ENCODE peak calls at places on chromosome 9, in eight cellular contexts. S is transverse colon, N is GM12891, L is stomach, Q is endothelial cell of umbilical vein, J is HepG2, Y is vagina, U is uterus. X is an unnamed sample.

GRCh38 chr9:78132688-78133033 is 101.0 kb upstream of the GNAQ start:
- DNase-seq in N (no peak), Q (peak), U (no peak), Y (no peak), L (no peak), S (no peak), J (no peak), X (peak)

GRCh38 chr9:105712297-105712696 is 18.0 kb downstream of the TMEM38B start:
- DNase-seq in Q (no peak), U (no peak), Y (no peak), J (no peak), L (no peak), N (no peak), S (no peak), X (no peak)

GRCh38 chr9:86242012-86242411 is 17.4 kb downstream of the C9orf153 start:
- DNase-seq in N (no peak), S (peak), Q (peak), Y (no peak), J (no peak), L (no peak), U (no peak), X (no peak)

GRCh38 chr9:109064963-109065701 is 51.8 kb upstream of the CTNNAL1 start:
- DNase-seq in U (no peak), Y (no peak), S (no peak), N (no peak), J (no peak), Q (no peak), L (no peak), X (no peak)

GRCh38 chr9:17802249-17802857 is 223.5 kb downstream of the SH3GL2 start:
- DNase-seq in Q (peak), N (no peak), U (no peak), S (no peak), J (no peak), L (no peak), Y (no peak), X (no peak)

GRCh38 chr9:126439402-126439765 is 112.8 kb downstream of the MVB12B start:
- DNase-seq in J (no peak), S (no peak), N (no peak), U (no peak), L (no peak), Y (no peak), Q (no peak), X (no peak)

GRCh38 chr9:4050686-4051315 is 249.1 kb downstream of the GLIS3 start:
- DNase-seq in J (no peak), Y (no peak), Q (no peak), U (no peak), L (no peak), S (no peak), N (no peak), X (no peak)

GRCh38 chr9:111176511-111176910 is 138.2 kb upstream of the LPAR1 start:
- DNase-seq in Q (no peak), Y (no peak), L (no peak), U (no peak), N (no peak), S (no peak), J (no peak), X (no peak)

GRCh38 chr9:36905101-36906066 is 128.7 kb downstream of the PAX5 start:
- DNase-seq in S (no peak), J (peak), U (no peak), L (no peak), N (no peak), Y (no peak), Q (no peak), X (no peak)

GRCh38 chr9:18331808-18332209 is 142.1 kb upstream of the ADAMTSL1 start:
- DNase-seq in N (no peak), J (no peak), Q (peak), U (no peak), L (no peak), Y (no peak), S (no peak), X (no peak)

GRCh38 chr9:113376634-113377531 is at the start of gene HDHD3:
- DNase-seq in J (peak), N (peak), L (peak), Y (no peak), Q (peak), S (peak), U (peak), X (peak)

GRCh38 chr9:1303911-1304310 is 253.8 kb downstream of the DMRT2 start:
- DNase-seq in Q (no peak), N (no peak), J (no peak), Y (no peak), U (no peak), S (no peak), L (no peak), X (no peak)

GRCh38 chr9:35226685-35227084 is 64.9 kb downstream of the UNC13B start:
- DNase-seq in U (no peak), Q (no peak), S (no peak), N (no peak), J (no peak), Y (no peak), L (no peak), X (peak)

GRCh38 chr9:138033950-138034349 is 156.4 kb downstream of the CACNA1B start:
- DNase-seq in L (no peak), N (no peak), S (no peak), Q (no peak), U (no peak), Y (peak), J (no peak), X (no peak)

GRCh38 chr9:119004618-119004990 is 364.6 kb downstream of the BRINP1 start:
- DNase-seq in L (peak), Y (no peak), Q (no peak), J (peak), S (peak), U (peak), N (no peak), X (no peak)

DNA sequence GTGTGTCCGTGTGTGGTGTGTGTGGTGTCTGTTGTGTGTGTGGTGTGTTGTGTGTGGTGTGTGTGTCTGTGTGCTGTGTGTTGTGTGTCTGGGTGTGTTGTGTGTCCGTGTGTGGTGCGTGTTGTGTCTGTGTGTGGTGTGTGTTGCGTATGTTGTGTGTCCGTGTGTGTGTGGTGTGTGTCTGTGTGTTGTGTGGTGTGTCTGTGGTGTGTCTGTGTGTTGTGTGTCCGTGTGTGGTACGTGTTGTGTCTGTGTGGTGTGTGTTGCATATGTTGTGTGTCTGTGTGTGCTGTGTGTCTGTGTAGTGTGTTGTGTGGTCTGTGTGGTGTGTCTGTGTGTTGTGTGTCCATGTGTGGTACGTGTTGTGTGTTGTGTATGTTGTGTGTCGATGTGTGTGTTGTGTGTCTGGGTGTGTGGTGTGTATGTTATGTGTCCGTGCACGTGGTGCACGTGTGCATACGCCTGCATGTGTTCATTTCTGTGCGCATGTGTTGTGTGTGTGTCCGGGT is 72.3 kb downstream of the KCNT1 start:
- DNase-seq in N (no peak), U (no peak), Y (no peak), Q (no peak), S (no peak), L (no peak), J (no peak), X (peak)
- TF ChIP-seq POLR2A in N (no peak), U (no peak), Y (no peak), Q (no peak), S (no peak), L (no peak), J (no peak), X (no peak)

DNA sequence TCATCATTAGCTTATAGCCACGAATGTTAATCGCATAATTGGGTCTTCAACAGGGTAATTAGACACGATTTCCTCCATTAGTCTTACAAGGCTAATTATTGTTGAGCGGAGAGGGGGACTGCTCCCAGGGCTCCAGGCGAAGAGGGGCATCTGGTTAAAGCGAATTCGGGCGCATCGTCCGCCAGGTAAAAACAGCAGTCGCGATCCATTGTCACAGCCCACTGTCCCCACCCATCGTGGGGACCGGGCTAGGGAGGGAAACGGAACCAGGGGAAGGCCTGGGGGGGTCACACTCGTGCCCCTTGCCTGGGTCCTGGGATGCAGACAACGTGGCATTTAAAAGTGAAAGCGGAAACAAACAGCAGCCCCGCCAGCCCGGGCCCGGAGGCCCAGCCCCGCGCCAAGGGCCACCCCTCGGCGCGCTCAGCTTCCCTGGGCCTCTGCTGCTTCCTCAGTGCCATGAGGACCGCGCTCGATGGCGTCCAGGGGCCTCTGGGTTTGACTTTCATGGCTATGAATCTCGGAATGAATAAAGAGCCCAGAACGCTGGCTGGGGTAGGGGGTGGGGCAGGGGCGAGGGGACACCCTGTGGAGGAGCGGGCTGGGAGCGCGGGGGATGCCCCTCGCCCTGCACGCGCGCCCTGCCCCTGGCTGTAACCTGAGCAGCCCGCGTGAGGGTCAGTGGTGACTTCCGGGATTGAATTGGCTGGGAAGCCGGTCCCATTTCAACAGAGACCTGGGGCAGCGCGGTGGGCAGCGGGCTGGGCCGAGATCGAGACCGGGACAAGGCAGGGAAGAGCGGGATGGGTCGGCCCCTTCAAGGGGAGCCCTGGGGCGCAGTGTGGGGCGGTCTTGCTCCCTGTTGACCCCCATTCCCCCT is 99.9 kb downstream of the GTF3C4 start:
- DNase-seq in Q (peak), U (peak), S (peak), J (peak), N (peak), Y (no peak), L (peak), X (peak)
- TF ChIP-seq POLR2A in Q (peak), U (peak), S (peak), J (peak), N (peak), Y (no peak), L (no peak), X (peak)

GRCh38 chr9:131587331-131587730 is 42.0 kb downstream of the PRRT1B start:
- DNase-seq in Y (no peak), J (no peak), S (no peak), L (no peak), Q (no peak), N (no peak), U (no peak), X (no peak)
- TF ChIP-seq POLR2A in Y (no peak), J (no peak), S (no peak), L (no peak), Q (no peak), N (no peak), U (no peak), X (no peak)

GRCh38 chr9:15317836-15318235 is 10.8 kb upstream of the TTC39B start:
- DNase-seq in Y (no peak), N (no peak), Q (no peak), S (no peak), U (no peak), J (no peak), L (no peak), X (no peak)
- TF ChIP-seq POLR2A in Y (no peak), N (no peak), Q (no peak), S (no peak), U (no peak), J (no peak), L (no peak), X (no peak)

DNA sequence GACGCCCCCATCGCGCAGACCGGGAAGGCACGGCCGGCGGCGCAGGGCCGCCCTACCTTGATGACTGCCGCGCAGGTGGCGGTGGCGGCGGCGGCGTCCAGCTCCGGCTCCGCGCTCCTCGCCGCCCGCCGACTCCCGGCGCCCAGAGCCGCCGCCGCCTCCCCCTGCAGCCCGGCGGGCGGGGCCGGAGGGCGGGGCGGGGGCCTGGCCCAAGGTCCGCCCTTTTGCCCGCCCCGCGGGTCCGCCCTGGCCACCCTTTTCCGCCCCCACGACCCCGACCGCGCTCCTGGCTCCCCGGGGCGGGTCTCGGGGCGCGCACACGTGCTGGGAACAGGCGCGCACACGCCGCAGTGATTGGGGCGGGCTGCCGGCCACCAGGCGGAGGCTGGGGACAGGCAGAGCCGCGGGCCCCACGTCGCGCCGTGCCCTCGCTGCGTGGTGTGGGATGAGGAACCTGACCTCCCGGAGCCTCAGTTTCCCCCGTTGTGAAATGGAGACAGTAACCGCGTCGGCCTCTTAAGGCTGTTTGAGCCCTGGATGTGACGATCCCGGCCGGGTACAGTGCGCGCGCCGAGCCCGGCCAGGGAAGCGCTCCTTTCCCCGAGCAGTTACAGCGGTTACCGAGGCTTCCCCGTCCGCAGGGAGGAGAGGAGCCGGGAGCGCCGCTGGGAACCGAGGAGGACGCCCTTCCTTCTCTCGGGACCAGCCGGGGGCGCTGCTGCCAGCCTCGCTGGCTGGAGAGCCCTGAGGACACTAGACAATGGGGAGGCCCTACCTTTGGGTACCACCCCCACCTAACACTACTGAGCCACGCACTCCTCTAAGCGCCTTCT is at the start of gene CORO2A:
- DNase-seq in Y (no peak), J (peak), Q (peak), S (peak), U (peak), L (peak), N (peak), X (peak)
- TF ChIP-seq POLR2A in Y (no peak), J (peak), Q (no peak), S (peak), U (peak), L (no peak), N (no peak), X (no peak)

GRCh38 chr9:127561491-127562270 is 50.4 kb upstream of the STXBP1 start:
- DNase-seq in Y (no peak), L (peak), S (peak), J (no peak), Q (peak), N (no peak), U (peak), X (peak)
- TF ChIP-seq POLR2A in Y (no peak), L (no peak), S (no peak), J (no peak), Q (no peak), N (no peak), U (no peak), X (no peak)

GRCh38 chr9:95507456-95508241 is 9.1 kb downstream of the PTCH1 start:
- DNase-seq in S (peak), J (peak), U (peak), Y (no peak), Q (peak), N (no peak), L (peak), X (peak)

GRCh38 chr9:95508968-95509850 is 7.6 kb downstream of the PTCH1 start:
- DNase-seq in S (peak), Q (peak), N (no peak), L (peak), J (peak), U (peak), Y (no peak), X (peak)

GRCh38 chr9:95509851-95510529 is 6.8 kb downstream of the PTCH1 start:
- DNase-seq in S (peak), Y (no peak), J (no peak), Q (peak), L (no peak), U (no peak), N (no peak), X (no peak)

GRCh38 chr9:95506692-95507455 is 9.9 kb downstream of the PTCH1 start:
- DNase-seq in S (peak), J (peak), Y (no peak), U (peak), L (peak), N (no peak), Q (peak), X (peak)

DNA sequence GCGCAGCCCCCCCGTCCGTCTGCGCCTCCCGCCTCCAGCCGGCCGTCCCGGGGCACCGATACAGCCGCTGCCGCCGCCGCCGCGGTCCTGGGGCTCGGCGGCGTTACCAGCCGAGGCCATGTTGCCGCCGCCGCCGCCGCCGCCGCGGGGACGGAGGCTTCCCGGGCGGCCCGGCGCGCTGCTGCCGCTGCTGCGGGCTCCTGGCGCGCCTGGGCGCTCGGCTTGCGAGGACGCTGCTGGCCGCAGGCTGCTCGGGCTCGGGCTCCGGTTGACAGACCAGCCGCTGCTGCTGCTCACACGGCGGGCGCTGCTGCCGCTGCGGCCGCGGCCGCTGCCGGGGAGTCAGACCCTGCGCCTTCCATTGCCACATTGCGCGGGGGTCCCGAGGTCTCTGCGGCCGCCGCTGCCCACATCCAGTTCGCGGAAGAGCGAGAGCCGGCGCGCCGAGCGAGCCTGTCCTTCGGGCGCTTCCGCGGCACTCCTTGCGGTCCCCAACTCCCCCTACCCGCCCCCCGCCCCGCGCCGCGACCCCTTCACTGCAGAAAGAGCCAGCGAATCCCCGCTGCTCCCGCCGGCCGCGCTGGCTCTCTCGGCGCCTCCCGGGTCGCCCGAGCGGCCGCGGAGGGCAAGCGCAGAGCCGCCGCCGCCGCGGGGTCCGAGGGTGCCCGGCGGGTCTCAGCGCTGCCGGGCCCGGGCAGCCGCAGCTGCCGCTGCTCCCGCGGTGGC is 8.4 kb downstream of the PTCH1 start:
- DNase-seq in J (no peak), U (no peak), S (no peak), L (no peak), N (no peak), Y (no peak), Q (peak), X (peak)
- TF ChIP-seq POLR2A in J (no peak), U (peak), S (no peak), L (no peak), N (no peak), Y (no peak), Q (no peak), X (no peak)

X was measured in erythroblast.